ENCODE peak calls at places on chromosomes 2 and 18, in five cellular contexts. One of them, this sample, is unnamed.

GRCh38 chr2:239612133-239612532 is 211.3 kb upstream of the HDAC4 start:
- DNase-seq in HepG2: no peak
- DNase-seq in GM12891: no peak
- DNase-seq in SK-N-SH: no peak
- DNase-seq in H1: no peak
- DNase-seq in this sample: no peak

GRCh38 chr18:350953-351572 is 83.2 kb upstream of the THOC1 start:
- DNase-seq in HepG2: no peak
- DNase-seq in GM12891: no peak
- DNase-seq in SK-N-SH: no peak
- DNase-seq in H1: no peak
- DNase-seq in this sample: no peak

GRCh38 chr2:37711308-37711731 is 39.9 kb upstream of the CDC42EP3 start:
- DNase-seq in HepG2: no peak
- DNase-seq in GM12891: no peak
- DNase-seq in SK-N-SH: no peak
- DNase-seq in H1: peak; percentile 19
- DNase-seq in this sample: no peak

GRCh38 chr2:157840568-157841156 is 35.5 kb downstream of the ACVR1 start:
- DNase-seq in HepG2: peak; percentile 79
- DNase-seq in GM12891: no peak
- DNase-seq in SK-N-SH: no peak
- DNase-seq in H1: no peak
- DNase-seq in this sample: no peak

GRCh38 chr2:62382757-62383156 is 123.2 kb downstream of the TMEM17 start:
- DNase-seq in HepG2: no peak
- DNase-seq in GM12891: no peak
- DNase-seq in SK-N-SH: no peak
- DNase-seq in H1: no peak
- DNase-seq in this sample: no peak

GRCh38 chr2:121335294-121336290 is 50.6 kb upstream of the TFCP2L1 start:
- DNase-seq in HepG2: no peak
- DNase-seq in GM12891: no peak
- DNase-seq in SK-N-SH: no peak
- DNase-seq in H1: no peak
- DNase-seq in this sample: no peak

GRCh38 chr18:44153976-44154375 is 526.7 kb upstream of the SETBP1 start:
- DNase-seq in HepG2: no peak
- DNase-seq in GM12891: no peak
- DNase-seq in SK-N-SH: no peak
- DNase-seq in H1: no peak
- DNase-seq in this sample: no peak

GRCh38 chr18:23143871-23144270 is 8.6 kb downstream of the CABLES1 start:
- DNase-seq in HepG2: no peak
- DNase-seq in GM12891: no peak
- DNase-seq in SK-N-SH: peak; percentile 71
- DNase-seq in H1: no peak
- DNase-seq in this sample: no peak

GRCh38 chr2:19799881-19800780 is 101.7 kb downstream of the TTC32 start:
- DNase-seq in HepG2: no peak
- DNase-seq in GM12891: no peak
- DNase-seq in SK-N-SH: no peak
- DNase-seq in H1: no peak
- DNase-seq in this sample: no peak

GRCh38 chr2:181978351-181979150 is 7.1 kb upstream of the PPP1R1C start:
- DNase-seq in HepG2: no peak
- DNase-seq in GM12891: no peak
- DNase-seq in SK-N-SH: no peak
- DNase-seq in H1: no peak
- DNase-seq in this sample: no peak

GRCh38 chr2:108594982-108595464 is 60.8 kb downstream of the LIMS1 start:
- DNase-seq in HepG2: peak; percentile 64
- DNase-seq in GM12891: no peak
- DNase-seq in SK-N-SH: no peak
- DNase-seq in H1: no peak
- DNase-seq in this sample: no peak

GRCh38 chr2:68416081-68416675 is 50.9 kb downstream of the FBXO48 start:
- DNase-seq in HepG2: no peak
- DNase-seq in GM12891: no peak
- DNase-seq in SK-N-SH: no peak
- DNase-seq in H1: no peak
- DNase-seq in this sample: no peak

GRCh38 chr2:201579536-201579935 is 63.8 kb downstream of the TMEM237 start:
- DNase-seq in HepG2: no peak
- DNase-seq in GM12891: no peak
- DNase-seq in SK-N-SH: no peak
- DNase-seq in H1: no peak
- DNase-seq in this sample: no peak
- TF ChIP-seq TAF1 in HepG2: no peak
- TF ChIP-seq TAF1 in GM12891: no peak
- TF ChIP-seq TAF1 in SK-N-SH: no peak
- TF ChIP-seq TAF1 in H1: no peak
- TF ChIP-seq TAF1 in this sample: no peak

GRCh38 chr2:75790121-75790520 is 79.4 kb upstream of the GCFC2 start:
- DNase-seq in HepG2: no peak
- DNase-seq in GM12891: no peak
- DNase-seq in SK-N-SH: no peak
- DNase-seq in H1: no peak
- DNase-seq in this sample: no peak
- TF ChIP-seq TAF1 in HepG2: no peak
- TF ChIP-seq TAF1 in GM12891: no peak
- TF ChIP-seq TAF1 in SK-N-SH: no peak
- TF ChIP-seq TAF1 in H1: no peak
- TF ChIP-seq TAF1 in this sample: no peak

DNA sequence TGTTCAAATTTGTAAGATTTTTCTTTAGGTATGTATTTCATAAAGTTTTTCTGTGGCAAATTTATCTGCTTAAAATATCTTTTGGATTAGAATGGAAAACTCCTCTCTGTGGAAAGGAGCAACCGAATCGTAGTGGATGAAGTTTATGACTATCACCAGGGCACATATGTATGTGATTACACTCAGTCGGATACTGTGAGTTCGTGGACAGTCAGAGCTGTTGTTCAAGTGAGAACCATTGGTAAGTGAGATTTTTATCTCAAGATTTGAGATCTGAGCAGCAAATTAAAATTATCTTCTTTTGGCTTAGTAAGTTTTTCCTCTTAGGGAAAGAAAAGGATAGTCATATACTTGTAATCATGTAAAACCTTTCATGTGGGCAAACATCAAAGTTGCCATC is 14.2 kb downstream of the IL18RAP start:
- DNase-seq in HepG2: no peak
- DNase-seq in GM12891: no peak
- DNase-seq in SK-N-SH: no peak
- DNase-seq in H1: no peak
- DNase-seq in this sample: no peak
- TF ChIP-seq TAF1 in HepG2: no peak
- TF ChIP-seq TAF1 in GM12891: no peak
- TF ChIP-seq TAF1 in SK-N-SH: no peak
- TF ChIP-seq TAF1 in H1: no peak
- TF ChIP-seq TAF1 in this sample: no peak

DNA sequence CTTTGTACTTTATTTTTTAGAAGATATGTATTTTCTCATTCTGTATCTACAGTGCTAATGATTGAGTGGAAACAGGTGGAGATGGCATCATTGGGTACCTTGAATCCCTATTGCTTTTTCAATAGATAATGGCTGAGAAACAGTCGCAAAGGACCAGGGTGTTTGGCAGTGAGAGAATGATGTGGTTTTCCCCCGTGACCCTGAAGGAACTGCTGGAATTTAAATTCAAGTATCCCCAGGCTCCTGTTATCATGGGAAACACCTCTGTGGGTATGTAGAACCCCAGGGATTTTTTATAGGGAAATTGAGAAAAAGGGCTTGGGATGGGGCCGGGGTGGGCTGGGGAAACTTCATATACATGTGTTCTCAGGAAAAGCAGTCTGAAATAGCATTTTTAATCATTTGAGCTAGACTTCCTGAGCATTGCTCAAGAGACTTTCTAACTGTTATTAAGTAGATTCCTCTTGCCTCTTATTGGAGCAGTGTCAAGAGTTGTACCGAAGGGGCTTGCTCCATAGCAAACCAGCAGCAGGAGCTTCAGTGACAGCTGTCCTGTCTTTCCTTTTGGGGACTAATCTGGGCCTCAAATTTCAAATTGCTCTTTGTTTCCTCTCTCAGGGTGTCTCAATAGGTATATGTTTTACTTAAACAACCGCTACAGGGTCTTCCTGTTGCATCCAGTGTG is 18.9 kb downstream of the AOX1 start:
- DNase-seq in HepG2: no peak
- DNase-seq in GM12891: no peak
- DNase-seq in SK-N-SH: no peak
- DNase-seq in H1: no peak
- DNase-seq in this sample: no peak
- TF ChIP-seq TAF1 in HepG2: no peak
- TF ChIP-seq TAF1 in GM12891: no peak
- TF ChIP-seq TAF1 in SK-N-SH: no peak
- TF ChIP-seq TAF1 in H1: no peak
- TF ChIP-seq TAF1 in this sample: no peak

DNA sequence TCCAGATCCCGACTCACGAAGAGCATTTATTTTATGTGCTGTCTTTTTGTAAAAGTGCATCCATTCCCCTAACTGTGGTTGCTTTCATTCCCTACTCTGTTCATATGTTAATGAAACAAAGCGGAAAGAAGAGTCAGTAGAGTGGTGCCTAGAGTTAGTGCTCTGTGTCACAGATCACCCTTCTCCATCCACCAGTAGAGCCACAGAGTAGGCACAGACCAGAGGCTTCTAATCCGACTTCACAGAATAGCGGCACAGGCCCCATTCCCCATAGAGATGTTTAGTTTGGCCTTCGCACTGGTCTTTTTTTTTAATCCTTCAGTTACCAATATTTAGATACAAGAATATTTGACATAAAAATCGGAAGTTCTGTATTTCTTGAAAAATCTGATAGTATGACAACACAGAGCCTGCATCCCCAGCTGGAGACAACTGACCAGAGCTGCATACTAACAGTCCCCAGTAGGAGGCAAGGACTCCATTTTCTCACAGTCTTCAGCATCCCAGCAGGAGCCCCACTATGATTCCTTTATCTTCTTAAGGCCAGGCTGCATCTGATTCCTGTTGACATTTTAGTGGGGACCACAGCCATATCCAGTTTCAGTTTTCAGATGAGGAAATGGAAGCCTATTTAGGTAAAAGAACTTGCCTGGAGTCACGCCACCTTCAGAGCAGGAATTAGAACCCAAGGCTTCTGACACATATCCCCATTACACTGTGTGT is 7.0 kb downstream of the G6PC2 start:
- DNase-seq in HepG2: no peak
- DNase-seq in GM12891: no peak
- DNase-seq in SK-N-SH: no peak
- DNase-seq in H1: no peak
- DNase-seq in this sample: no peak
- TF ChIP-seq TAF1 in HepG2: no peak
- TF ChIP-seq TAF1 in GM12891: no peak
- TF ChIP-seq TAF1 in SK-N-SH: no peak
- TF ChIP-seq TAF1 in H1: no peak
- TF ChIP-seq TAF1 in this sample: no peak

DNA sequence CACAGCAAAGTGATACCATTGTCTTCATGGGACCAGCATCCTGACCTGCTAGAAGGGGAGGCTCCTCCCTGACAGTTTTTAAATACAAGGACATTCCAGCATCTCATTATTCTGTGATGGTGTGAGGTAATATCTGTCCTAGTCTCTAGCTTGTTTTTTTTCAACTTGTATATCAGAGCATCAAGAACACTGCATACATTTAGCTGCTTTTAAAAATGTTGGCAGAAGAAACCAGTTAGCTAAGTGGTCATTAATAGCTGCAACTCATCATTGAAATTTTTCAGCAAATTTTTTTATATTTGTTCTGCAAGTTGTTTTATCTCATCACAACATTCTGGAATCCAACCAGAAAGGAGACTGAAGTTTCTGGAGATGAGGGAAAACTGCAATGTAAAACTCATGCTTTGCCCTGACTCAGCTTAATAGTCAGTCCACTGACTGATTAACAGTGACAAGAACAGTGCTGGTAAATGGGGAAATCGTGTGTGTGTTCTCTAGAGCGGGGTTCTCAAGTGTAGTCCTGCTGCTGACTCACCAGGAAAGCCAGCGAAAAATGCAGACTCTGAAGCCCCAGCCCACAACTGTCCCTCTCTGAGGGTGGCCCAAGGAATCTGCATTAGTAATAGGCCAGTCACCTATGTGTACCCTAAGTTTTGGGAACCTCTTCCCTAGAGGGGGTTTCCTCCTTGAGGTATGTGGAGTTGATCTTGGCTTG is 17.9 kb downstream of the MAPRE3 start:
- DNase-seq in HepG2: no peak
- DNase-seq in GM12891: no peak
- DNase-seq in SK-N-SH: no peak
- DNase-seq in H1: no peak
- DNase-seq in this sample: no peak
- TF ChIP-seq TAF1 in HepG2: no peak
- TF ChIP-seq TAF1 in GM12891: no peak
- TF ChIP-seq TAF1 in SK-N-SH: no peak
- TF ChIP-seq TAF1 in H1: no peak
- TF ChIP-seq TAF1 in this sample: no peak

GRCh38 chr18:41870817-41871216 is 84.2 kb upstream of the PIK3C3 start:
- DNase-seq in HepG2: no peak
- DNase-seq in GM12891: no peak
- DNase-seq in SK-N-SH: no peak
- DNase-seq in H1: no peak
- DNase-seq in this sample: no peak
- TF ChIP-seq TAF1 in HepG2: no peak
- TF ChIP-seq TAF1 in GM12891: no peak
- TF ChIP-seq TAF1 in SK-N-SH: no peak
- TF ChIP-seq TAF1 in H1: no peak
- TF ChIP-seq TAF1 in this sample: no peak